ENCODE peak calls at places on chromosomes 5 and 9, in eight cellular contexts. Q, L, S, J, M, Z, X and Y are unnamed samples. For H3K4me1, the result is how much of the 10 kb centered on the place peaks cover.

GRCh38 chr5:138503487-138504270 is 38.4 kb downstream of the EGR1 start:
- DNase-seq in Q (peak), L (peak), S (peak), J (peak), M (peak), Z (no peak), X (no peak), Y (peak)

GRCh38 chr9:7970666-7971335 is 171.2 kb upstream of the DMAC1 start:
- DNase-seq in Q (no peak), L (no peak), S (no peak), J (no peak), M (no peak), Z (no peak), X (no peak), Y (no peak)

GRCh38 chr5:143807401-143807800 is 4.6 kb upstream of the HMHB1 start:
- DNase-seq in Q (no peak), L (no peak), S (no peak), J (no peak), M (no peak), Z (no peak), X (no peak), Y (no peak)

GRCh38 chr9:101387871-101388506 is 3.2 kb upstream of the BAAT start:
- DNase-seq in Q (no peak), L (peak), S (no peak), J (peak), M (no peak), Z (no peak), X (no peak), Y (no peak)

GRCh38 chr5:74949976-74950375 is 83.8 kb upstream of the FAM169A start:
- DNase-seq in Q (no peak), L (no peak), S (no peak), J (no peak), M (no peak), Z (no peak), X (no peak), Y (no peak)

GRCh38 chr5:102711525-102712240 is 43.4 kb upstream of the PAM start:
- DNase-seq in Q (no peak), L (no peak), S (no peak), J (no peak), M (no peak), Z (no peak), X (no peak), Y (no peak)

GRCh38 chr5:310941-311434 is 10.5 kb upstream of the AHRR start:
- DNase-seq in Q (no peak), L (no peak), S (no peak), J (no peak), M (no peak), Z (no peak), X (no peak), Y (no peak)

GRCh38 chr5:174221454-174221853 is 175.9 kb downstream of the NSG2 start:
- DNase-seq in Q (no peak), L (no peak), S (no peak), J (no peak), M (no peak), Z (no peak), X (no peak), Y (no peak)

GRCh38 chr5:96637191-96637590 is 25.0 kb upstream of the CAST start:
- DNase-seq in Q (no peak), L (no peak), S (no peak), J (no peak), M (no peak), Z (no peak), X (no peak), Y (no peak)

GRCh38 chr9:77663754-77664153 is 15.6 kb upstream of the GNA14 start:
- DNase-seq in Q (peak), L (no peak), S (peak), J (no peak), M (peak), Z (no peak), X (no peak), Y (peak)

GRCh38 chr9:6759114-6759977 is 1.6 kb downstream of the KDM4C start:
- DNase-seq in Q (peak), L (peak), S (peak), J (peak), M (no peak), Z (no peak), X (no peak), Y (peak)

GRCh38 chr9:130701059-130702022 is 7.8 kb downstream of the EXOSC2 start:
- DNase-seq in Q (peak), L (no peak), S (peak), J (peak), M (peak), Z (peak), X (peak), Y (peak)

GRCh38 chr9:3475300-3476020 is 50.3 kb downstream of the RFX3 start:
- DNase-seq in Q (no peak), L (no peak), S (no peak), J (peak), M (no peak), Z (no peak), X (no peak), Y (no peak)

GRCh38 chr9:86854898-86855523 is 92.3 kb downstream of the GAS1 start:
- DNase-seq in Q (no peak), L (no peak), S (no peak), J (peak), M (no peak), Z (no peak), X (no peak), Y (no peak)

GRCh38 chr9:132641216-132641615 is 28.6 kb downstream of the DDX31 start:
- DNase-seq in Q (no peak), L (no peak), S (no peak), J (no peak), M (no peak), Z (no peak), X (no peak), Y (no peak)

GRCh38 chr5:145827275-145827674 is 7.9 kb downstream of the PRELID2 start:
- DNase-seq in Q (no peak), L (no peak), S (no peak), J (no peak), M (no peak), Z (no peak), X (no peak), Y (no peak)

GRCh38 chr9:133684461-133685361 is 48.5 kb downstream of the DBH start:
- DNase-seq in Q (no peak), L (no peak), S (no peak), J (no peak), M (no peak), Z (no peak), X (peak), Y (no peak)

DNA sequence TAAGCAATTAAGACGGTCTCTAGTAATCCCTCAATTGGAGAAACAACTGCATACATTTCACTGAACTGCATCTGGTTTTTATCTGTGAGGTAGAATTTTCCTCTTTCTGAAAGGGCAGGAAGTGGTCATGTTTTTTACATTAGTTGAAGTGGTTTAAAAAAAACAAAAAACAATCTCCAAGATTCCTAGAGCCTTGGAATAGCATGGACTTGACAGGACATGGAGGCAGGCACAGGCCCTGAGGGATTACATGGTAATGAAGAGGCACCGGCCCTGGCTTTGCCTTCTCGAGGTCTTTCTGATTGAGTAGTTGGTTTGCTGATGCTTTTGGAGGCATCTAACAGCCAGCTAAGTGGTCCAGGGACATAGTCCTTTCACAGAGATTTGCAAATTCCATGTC is 25.9 kb downstream of the THBS4 start:
- DNase-seq in Q (no peak), L (no peak), S (no peak), J (no peak), M (no peak), Z (no peak), X (no peak), Y (no peak)
- TF ChIP-seq POLR2A in Q (no peak), L (no peak), S (no peak), J (no peak), M (no peak), Z (no peak), X (no peak), Y (no peak)

GRCh38 chr5:118989816-118990215 is 1.5 kb upstream of the DTWD2 start:
- DNase-seq in Q (no peak), L (no peak), S (no peak), J (no peak), M (no peak), Z (no peak), X (no peak), Y (no peak)

GRCh38 chr5:118990582-118990981 is 2.2 kb upstream of the DTWD2 start:
- DNase-seq in Q (no peak), L (no peak), S (no peak), J (no peak), M (no peak), Z (no peak), X (no peak), Y (no peak)

GRCh38 chr5:118984602-118985001 is 3.7 kb downstream of the DTWD2 start:
- DNase-seq in Q (no peak), L (no peak), S (no peak), J (no peak), M (no peak), Z (no peak), X (no peak), Y (no peak)

GRCh38 chr5:118987988-118988945 is at the start of gene DTWD2:
- DNase-seq in Q (peak), L (peak), S (peak), J (peak), M (peak), Z (peak), X (peak), Y (peak)
- TF ChIP-seq POLR2AphosphoS5 in Q (peak), L (peak), S (peak), J (peak), M (peak), Z (no peak), X (peak), Y (peak)

GRCh38 chr5:124665035-124665434 is 81.4 kb downstream of the ZNF608 start:
- DNase-seq in Q (no peak), L (no peak), S (no peak), J (no peak), M (no peak), Z (no peak), X (no peak), Y (no peak)
- H3K4me1 ChIP-seq in Q (under half), L (half or more), S (half or more), J (half or more), M (under half), Z (under half), X (under half), Y (under half)

GRCh38 chr5:133819977-133820471 is 148.4 kb downstream of the C5orf15 start:
- DNase-seq in Q (no peak), L (no peak), S (no peak), J (no peak), M (no peak), Z (no peak), X (no peak), Y (no peak)

GRCh38 chr5:133820516-133820915 is 147.9 kb downstream of the C5orf15 start:
- DNase-seq in Q (no peak), L (no peak), S (no peak), J (no peak), M (peak), Z (no peak), X (no peak), Y (no peak)

GRCh38 chr5:133821889-133822288 is 146.5 kb downstream of the C5orf15 start:
- DNase-seq in Q (no peak), L (no peak), S (no peak), J (no peak), M (no peak), Z (no peak), X (no peak), Y (no peak)

GRCh38 chr5:133818869-133819600 is 149.4 kb downstream of the C5orf15 start:
- DNase-seq in Q (no peak), L (no peak), S (no peak), J (no peak), M (no peak), Z (no peak), X (no peak), Y (no peak)

GRCh38 chr5:133821311-133821741 is 147.1 kb downstream of the C5orf15 start:
- DNase-seq in Q (no peak), L (no peak), S (no peak), J (no peak), M (peak), Z (no peak), X (no peak), Y (no peak)
- TF ChIP-seq POLR2A in Q (no peak), L (no peak), S (no peak), J (no peak), M (no peak), Z (no peak), X (no peak), Y (no peak)

GRCh38 chr9:121269030-121269887 is 1.3 kb downstream of the GSN start:
- DNase-seq in Q (peak), L (no peak), S (peak), J (no peak), M (peak), Z (peak), X (no peak), Y (peak)

GRCh38 chr9:121268598-121269029 is 652 bp downstream of the GSN start:
- DNase-seq in Q (no peak), L (no peak), S (no peak), J (no peak), M (no peak), Z (peak), X (no peak), Y (no peak)

GRCh38 chr9:121267689-121268597 is at the start of gene GSN:
- DNase-seq in Q (peak), L (no peak), S (peak), J (peak), M (peak), Z (peak), X (peak), Y (peak)

GRCh38 chr9:121271368-121272351 is 3.7 kb downstream of the GSN start:
- DNase-seq in Q (no peak), L (no peak), S (no peak), J (no peak), M (peak), Z (peak), X (peak), Y (no peak)

DNA sequence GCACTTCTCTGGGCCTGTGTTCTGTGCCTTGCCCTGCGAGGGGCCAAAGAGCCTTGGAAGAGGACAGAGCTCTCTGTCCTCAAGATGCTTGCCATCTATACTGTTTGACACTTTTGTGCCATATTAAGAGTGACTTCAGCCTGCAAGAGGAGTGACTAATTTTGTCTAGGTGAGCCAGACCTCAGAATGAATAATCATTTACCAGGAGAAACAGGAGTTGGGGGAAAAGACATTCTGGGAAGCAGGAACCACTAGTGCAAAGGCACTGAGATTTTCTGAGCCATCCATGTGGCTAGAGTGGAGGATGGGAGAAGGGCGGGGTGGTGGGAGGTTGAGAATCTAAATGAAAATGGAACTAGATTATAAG is 1.9 kb downstream of the GSN start:
- DNase-seq in Q (no peak), L (no peak), S (no peak), J (no peak), M (no peak), Z (no peak), X (no peak), Y (no peak)
- TF ChIP-seq POLR2AphosphoS5 in Q (no peak), L (no peak), S (no peak), J (no peak), M (no peak), Z (no peak), X (no peak), Y (no peak)

GRCh38 chr9:90306118-90306517 is 336.5 kb downstream of the DIRAS2 start:
- DNase-seq in Q (no peak), L (no peak), S (no peak), J (no peak), M (no peak), Z (no peak), X (no peak), Y (no peak)
- H3K4me1 ChIP-seq in Q (under half), L (under half), S (under half), J (under half), M (under half), Z (under half), X (under half), Y (under half)

GRCh38 chr5:123264399-123264798 is 158.8 kb downstream of the CEP120 start:
- DNase-seq in Q (no peak), L (no peak), S (no peak), J (no peak), M (no peak), Z (no peak), X (no peak), Y (no peak)

GRCh38 chr5:123266365-123266764 is 156.8 kb downstream of the CEP120 start:
- DNase-seq in Q (no peak), L (no peak), S (no peak), J (no peak), M (no peak), Z (no peak), X (no peak), Y (no peak)

GRCh38 chr5:123265551-123265950 is 157.7 kb downstream of the CEP120 start:
- DNase-seq in Q (no peak), L (no peak), S (no peak), J (no peak), M (no peak), Z (no peak), X (no peak), Y (no peak)

GRCh38 chr5:123261752-123262151 is 161.5 kb downstream of the CEP120 start:
- DNase-seq in Q (no peak), L (no peak), S (no peak), J (no peak), M (no peak), Z (no peak), X (no peak), Y (no peak)

GRCh38 chr5:123262275-123262823 is 160.9 kb downstream of the CEP120 start:
- DNase-seq in Q (no peak), L (no peak), S (no peak), J (no peak), M (no peak), Z (no peak), X (no peak), Y (no peak)
- TF ChIP-seq POLR2A in Q (no peak), L (no peak), S (no peak), J (no peak), M (no peak), Z (no peak), X (no peak), Y (no peak)